ENCODE peak calls at places on chromosomes 12 and 14, in nine cellular contexts. P is GM23338; B is EL; M is H9; S is activated T-helper 9 cell treated with anti-CD3 and anti-CD28 coated beads, Interleukin-2, amount 50 U/mL, for 16 hours; T is fibroblast of mammary gland; I is CD4-positive, alpha-beta memory T cell; A is cardiac fibroblast; C is B cell. D is an unnamed sample.

GRCh38 chr14:100285021-100285912 is 21.0 kb downstream of the SLC25A29 start:
- DNase-seq in P (peak), I (peak), M (peak), S (peak), C (peak), B (peak), T (peak), A (peak), D (peak)

GRCh38 chr12:45309826-45310626 is 94.1 kb downstream of the ANO6 start:
- DNase-seq in B (peak), P (no peak), T (peak), I (no peak), M (no peak), C (no peak), S (no peak), A (peak), D (peak)

GRCh38 chr14:24145219-24145618 is 1.2 kb downstream of the PSME2 start:
- DNase-seq in P (no peak), B (no peak), I (no peak), M (no peak), S (no peak), A (no peak), T (no peak), C (no peak), D (no peak)

GRCh38 chr12:3538691-3539030 is 47.7 kb downstream of the PRMT8 start:
- DNase-seq in C (no peak), P (no peak), I (no peak), S (no peak), B (no peak), M (peak), T (no peak), A (no peak), D (no peak)

GRCh38 chr12:21500786-21501257 is 613 bp downstream of the RECQL start:
- DNase-seq in S (no peak), I (no peak), C (peak), B (no peak), M (no peak), A (no peak), P (no peak), T (no peak), D (no peak)

GRCh38 chr14:95835331-95835730 is 41.3 kb upstream of the TUNAR start:
- DNase-seq in M (no peak), S (no peak), P (no peak), B (peak), C (no peak), T (peak), A (no peak), I (no peak), D (no peak)

GRCh38 chr14:58626441-58626840 is 11.3 kb upstream of the DACT1 start:
- DNase-seq in C (no peak), M (no peak), T (peak), S (no peak), B (peak), A (peak), P (peak), I (no peak), D (peak)

GRCh38 chr14:103206023-103206481 is 82.8 kb downstream of the TNFAIP2 start:
- DNase-seq in M (no peak), C (no peak), I (no peak), P (no peak), B (no peak), S (no peak), A (peak), T (peak), D (no peak)

GRCh38 chr14:57957441-57957840 is 91.5 kb upstream of the SLC35F4 start:
- DNase-seq in I (no peak), C (no peak), S (no peak), A (no peak), B (no peak), M (no peak), T (peak), P (no peak), D (no peak)

GRCh38 chr14:96217381-96217913 is 12.8 kb downstream of the BDKRB2 start:
- DNase-seq in C (no peak), M (no peak), I (no peak), B (no peak), A (no peak), S (no peak), T (no peak), P (no peak), D (no peak)